ENCODE peak calls at places on chromosomes 1 and 21, in five cellular contexts. U, J, C, Q and M are unnamed samples.

GRCh38 chr1:187046293-187046692 is 217.5 kb downstream of the PLA2G4A start:
- DNase-seq in U (no peak), J (no peak), C (no peak), Q (no peak), M (no peak)

GRCh38 chr1:237043846-237044636 is 2.1 kb downstream of the RYR2 start:
- DNase-seq in U (no peak), J (no peak), C (no peak), Q (no peak), M (no peak)

GRCh38 chr1:201266276-201266675 is 17.0 kb upstream of the PKP1 start:
- DNase-seq in U (no peak), J (no peak), C (no peak), Q (no peak), M (no peak)

GRCh38 chr1:23799570-23800395 is 771 bp downstream of the GALE start:
- DNase-seq in U (no peak), J (no peak), C (peak; percentile 79), Q (no peak), M (peak; percentile 51)

GRCh38 chr1:232922475-232922874 is 27.9 kb upstream of the NTPCR start:
- DNase-seq in U (no peak), J (no peak), C (no peak), Q (no peak), M (no peak)

GRCh38 chr1:183355797-183356196 is 62.4 kb downstream of the NMNAT2 start:
- DNase-seq in U (no peak), J (no peak), C (no peak), Q (no peak), M (no peak)

GRCh38 chr21:27519357-27519756 is 552.5 kb upstream of the ADAMTS5 start:
- DNase-seq in U (no peak), J (no peak), C (no peak), Q (no peak), M (no peak)

GRCh38 chr1:9539829-9540550 is 725 bp downstream of the SLC25A33 start:
- DNase-seq in U (peak; percentile 44), J (peak; percentile 50), C (peak; percentile 88), Q (peak; percentile 25), M (peak; percentile 70)

GRCh38 chr21:43925096-43925481 is 60.1 kb downstream of the AGPAT3 start:
- DNase-seq in U (no peak), J (no peak), C (no peak), Q (no peak), M (no peak)

GRCh38 chr1:202998836-202999750 is 8.1 kb upstream of the TMEM183A start:
- DNase-seq in U (peak; percentile 33), J (peak; percentile 59), C (no peak), Q (peak; percentile 68), M (no peak)

GRCh38 chr1:20725189-20726106 is 7.1 kb downstream of the SH2D5 start:
- DNase-seq in U (no peak), J (no peak), C (peak; percentile 66), Q (no peak), M (no peak)